ENCODE peak calls at places on chromosomes 7 and 10, in seven cellular contexts. U, H, P, J, S, F and I are unnamed samples.

GRCh38 chr10:74058658-74059057 is 60.7 kb downstream of the VCL start:
- DNase-seq in H (no peak), U (no peak), P (peak; percentile 47), F (no peak), S (no peak), J (no peak), I (no peak)

GRCh38 chr10:35643151-35643975 is 1.3 kb upstream of the FZD8 start:
- DNase-seq in S (peak; percentile 90), U (no peak), J (peak; percentile 28), H (peak; percentile 36), F (peak; percentile 27), P (peak; percentile 76), I (no peak)

GRCh38 chr10:64346391-64346790 is 825.2 kb downstream of the REEP3 start:
- DNase-seq in S (no peak), J (no peak), P (no peak), F (no peak), U (no peak), H (no peak), I (no peak)

GRCh38 chr7:40658731-40659130 is 523.9 kb downstream of the SUGCT start:
- DNase-seq in H (no peak), P (peak; percentile 1), J (peak; percentile 20), S (no peak), F (peak; percentile 9), U (no peak), I (no peak)

GRCh38 chr7:14016950-14017349 is 27.5 kb upstream of the ETV1 start:
- DNase-seq in H (no peak), S (no peak), P (no peak), U (no peak), F (no peak), J (no peak), I (no peak)

GRCh38 chr7:128100225-128100948 is 69.2 kb upstream of the LRRC4 start:
- DNase-seq in S (no peak), J (no peak), U (no peak), F (no peak), P (no peak), H (no peak), I (no peak)

GRCh38 chr7:101792051-101792651 is 25.3 kb upstream of the CUX1 start:
- DNase-seq in J (peak; percentile 52), U (no peak), F (no peak), S (no peak), H (no peak), P (peak; percentile 78), I (peak; percentile 78)

GRCh38 chr10:67487906-67488619 is 207.9 kb downstream of the CTNNA3 start:
- DNase-seq in S (no peak), U (no peak), J (no peak), P (no peak), H (no peak), F (no peak), I (no peak)

GRCh38 chr7:29274156-29275017 is 79.8 kb downstream of the CHN2 start:
- DNase-seq in P (peak; percentile 71), H (no peak), U (no peak), S (no peak), J (no peak), F (no peak), I (no peak)

GRCh38 chr10:19762026-19762425 is 54.2 kb upstream of the PLXDC2 start:
- DNase-seq in P (no peak), H (no peak), S (no peak), U (no peak), J (no peak), F (no peak), I (no peak)

GRCh38 chr10:90149563-90149962 is 448.2 kb downstream of the KIF20B start:
- DNase-seq in J (no peak), U (no peak), F (no peak), H (no peak), P (no peak), S (no peak), I (no peak)

GRCh38 chr7:101507791-101508252 is 121.3 kb downstream of the MYL10 start:
- DNase-seq in H (peak; percentile 70), P (peak; percentile 44), S (no peak), F (no peak), U (no peak), J (no peak), I (no peak)

GRCh38 chr7:37782166-37782565 is 66.2 kb upstream of the NME8 start:
- DNase-seq in J (no peak), P (no peak), U (no peak), H (no peak), S (no peak), F (no peak), I (no peak)

GRCh38 chr7:42085531-42085930 is 151.5 kb downstream of the GLI3 start:
- DNase-seq in S (no peak), U (no peak), H (no peak), J (no peak), P (no peak), F (no peak), I (no peak)

GRCh38 chr7:42081672-42082071 is 155.3 kb downstream of the GLI3 start:
- DNase-seq in F (no peak), H (no peak), U (no peak), P (no peak), J (no peak), S (no peak), I (no peak)

GRCh38 chr7:42082144-42082543 is 154.9 kb downstream of the GLI3 start:
- DNase-seq in U (no peak), S (no peak), J (peak; percentile 17), P (peak; percentile 62), H (no peak), F (no peak), I (peak; percentile 61)

GRCh38 chr7:42084263-42084662 is 152.7 kb downstream of the GLI3 start:
- DNase-seq in H (no peak), S (no peak), J (no peak), F (no peak), U (no peak), P (no peak), I (no peak)

GRCh38 chr7:42083284-42083683 is 153.7 kb downstream of the GLI3 start:
- DNase-seq in J (no peak), F (no peak), U (no peak), S (no peak), P (no peak), H (no peak), I (no peak)
- H3K4me3 ChIP-seq in J (no peak overlapping the region), F (no peak overlapping the region), U (no peak overlapping the region), S (no peak overlapping the region), P (no peak overlapping the region), H (no peak overlapping the region), I (no peak overlapping the region)

DNA sequence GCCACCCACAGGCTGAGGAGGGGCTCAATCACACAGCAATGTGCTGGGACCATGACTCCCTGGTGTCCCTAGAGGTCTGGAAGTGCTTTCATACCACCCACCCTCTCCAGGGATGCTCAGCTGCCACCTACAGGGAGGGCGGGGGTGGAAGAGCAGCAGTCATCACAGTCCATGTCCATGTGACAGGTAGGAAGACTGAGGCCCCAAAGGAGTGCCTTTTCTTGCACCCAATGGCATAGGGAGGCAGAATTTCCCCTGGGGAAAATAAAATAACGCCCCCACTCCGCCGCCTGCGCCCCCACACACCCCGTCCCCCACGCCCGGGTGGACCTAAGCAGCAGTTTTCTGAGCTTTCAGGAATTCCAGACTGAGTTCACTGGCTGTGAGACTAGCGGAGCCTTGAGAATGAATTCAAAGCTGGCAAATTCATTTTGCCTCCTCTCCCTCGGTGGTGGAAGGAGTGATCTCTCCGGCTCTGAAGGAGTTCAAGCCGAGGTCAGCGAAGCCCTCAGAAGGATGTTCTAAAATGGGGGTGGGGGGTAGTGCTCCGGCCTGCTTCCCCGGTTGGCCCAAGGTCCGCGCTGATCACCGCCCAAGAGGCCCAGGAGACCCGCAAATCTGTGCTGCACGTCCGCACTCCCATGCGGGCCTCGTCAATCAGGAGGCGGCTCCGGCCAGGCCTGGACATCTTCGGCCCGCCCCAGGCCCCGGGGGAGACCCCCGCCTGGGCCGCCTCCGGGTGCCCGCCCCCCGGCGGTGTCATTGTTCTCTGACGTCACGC is 2.1 kb upstream of the ZMIZ1 start:
- DNase-seq in J (no peak), P (peak; percentile 34), H (peak; percentile 92), U (no peak), F (no peak), S (no peak), I (no peak)
- TF ChIP-seq CTCF in J (peak; percentile 33), P (no peak), H (peak; percentile 44), U (peak; percentile 37), F (no peak), S (no peak), I (peak; percentile 45)

GRCh38 chr7:84372712-84373111 is 178.1 kb upstream of the SEMA3A start:
- DNase-seq in U (no peak), S (no peak), P (peak; percentile 64), H (no peak), J (no peak), F (no peak), I (no peak)

GRCh38 chr7:84368122-84368521 is 173.5 kb upstream of the SEMA3A start:
- DNase-seq in J (no peak), S (no peak), P (no peak), U (no peak), F (no peak), H (no peak), I (no peak)

GRCh38 chr7:84370114-84370513 is 175.5 kb upstream of the SEMA3A start:
- DNase-seq in S (no peak), F (no peak), U (no peak), P (no peak), H (no peak), J (no peak), I (no peak)

DNA sequence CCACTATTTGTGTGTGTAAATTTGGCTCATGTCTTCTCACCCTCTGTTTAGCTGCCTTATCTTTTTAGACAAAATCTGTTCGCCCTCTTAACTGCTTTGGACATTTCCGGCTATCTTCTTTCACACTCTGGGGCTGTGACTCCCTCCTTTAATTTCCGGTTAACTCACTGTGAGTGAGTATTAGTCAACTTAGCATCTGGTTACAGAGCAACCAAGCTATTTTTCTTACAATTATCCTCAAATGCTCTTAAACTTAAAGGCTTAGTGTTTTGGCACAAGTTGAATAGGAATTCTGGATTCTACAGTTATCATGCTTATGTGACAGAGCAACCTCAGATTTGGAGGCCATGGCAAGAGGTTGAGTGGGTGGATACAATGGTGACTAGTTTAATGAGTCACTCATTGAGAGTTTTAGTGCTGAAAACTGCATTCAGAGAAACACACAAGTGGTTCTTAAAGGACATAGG is 177.6 kb upstream of the SEMA3A start:
- DNase-seq in J (peak; percentile 91), P (peak; percentile 88), H (no peak), U (peak; percentile 83), F (no peak), S (no peak), I (peak; percentile 69)
- H3K4me3 ChIP-seq in J (no peak overlapping the region), P (no peak overlapping the region), H (no peak overlapping the region), U (peak overlapping the region; percentile 28), F (no peak overlapping the region), S (no peak overlapping the region), I (peak overlapping the region; percentile 21)

DNA sequence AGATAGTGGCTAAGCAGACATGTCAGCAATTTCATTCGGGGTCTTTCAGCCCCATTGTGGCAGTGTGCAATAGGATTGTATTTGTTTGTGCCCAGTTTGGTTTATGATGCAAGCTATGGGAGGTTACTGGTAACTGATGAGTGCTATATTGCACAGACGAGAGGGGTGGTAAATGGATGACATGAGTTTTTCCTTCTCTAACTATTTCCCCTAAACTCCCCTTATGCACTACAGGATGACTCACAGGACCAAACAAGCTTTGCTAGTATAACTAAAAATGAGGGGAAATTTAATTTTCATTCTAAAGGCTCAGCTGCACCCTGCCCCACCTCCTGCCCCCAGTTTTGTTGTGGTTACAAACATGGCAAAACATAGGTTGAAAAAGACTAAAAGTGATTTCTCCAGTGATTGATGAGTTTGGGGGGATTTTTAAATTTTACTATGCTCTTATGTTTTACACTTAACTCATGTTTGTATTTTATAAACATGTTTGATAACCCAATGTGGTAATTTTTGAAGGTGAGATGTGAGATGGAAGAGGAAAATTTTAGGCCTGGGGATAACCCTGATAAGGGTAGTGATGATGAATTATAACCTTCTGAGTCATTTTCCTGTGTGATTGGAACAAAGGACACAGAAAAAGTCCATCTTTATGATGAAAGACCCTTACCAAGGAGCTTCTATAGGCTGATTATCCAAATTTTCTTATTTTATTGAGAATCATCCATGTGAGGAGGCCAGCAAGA is 60.8 kb upstream of the NAMPT start:
- DNase-seq in J (no peak), F (no peak), P (peak; percentile 64), H (no peak), U (no peak), S (no peak), I (no peak)
- TF ChIP-seq CTCF in J (no peak), F (no peak), P (no peak), H (no peak), U (no peak), S (no peak), I (no peak)